ENCODE peak calls at places on chromosomes 6 and 20, in five cellular contexts. I, Y, E, X and R are unnamed samples.

GRCh38 chr20:47099749-47100515 is 205.3 kb downstream of the EYA2 start:
- DNase-seq in I (peak), Y (no peak), E (no peak), X (no peak), R (no peak)

GRCh38 chr6:54878705-54879104 is 32.1 kb downstream of the FAM83B start:
- DNase-seq in I (no peak), Y (no peak), E (no peak), X (no peak), R (no peak)

GRCh38 chr6:45650527-45651135 is 272.9 kb upstream of the SUPT3H start:
- DNase-seq in I (no peak), Y (no peak), E (peak), X (no peak), R (peak)

GRCh38 chr6:107633680-107634141 is 143.8 kb downstream of the SOBP start:
- DNase-seq in I (peak), Y (no peak), E (no peak), X (no peak), R (no peak)

GRCh38 chr6:10451828-10452509 is 37.1 kb upstream of the TFAP2A start:
- DNase-seq in I (no peak), Y (no peak), E (peak), X (no peak), R (peak)

GRCh38 chr6:89032599-89032998 is 48.0 kb upstream of the PNRC1 start:
- DNase-seq in I (no peak), Y (no peak), E (no peak), X (no peak), R (no peak)

GRCh38 chr6:3822747-3823445 is 26.3 kb upstream of the FAM50B start:
- DNase-seq in I (no peak), Y (no peak), E (no peak), X (no peak), R (no peak)

GRCh38 chr6:105832358-105832757 is 253.8 kb upstream of the PRDM1 start:
- DNase-seq in I (no peak), Y (no peak), E (no peak), X (no peak), R (no peak)

GRCh38 chr6:73236147-73236750 is 11.0 kb upstream of the KHDC1L start:
- DNase-seq in I (no peak), Y (no peak), E (peak), X (no peak), R (peak)

GRCh38 chr6:45212976-45213375 is 115.2 kb upstream of the RUNX2 start:
- DNase-seq in I (no peak), Y (no peak), E (no peak), X (no peak), R (no peak)

GRCh38 chr6:65170273-65170672 is 536.8 kb downstream of the EYS start:
- DNase-seq in I (no peak), Y (no peak), E (no peak), X (no peak), R (no peak)

GRCh38 chr6:5422321-5422915 is 161.1 kb downstream of the FARS2 start:
- DNase-seq in I (no peak), Y (no peak), E (no peak), X (no peak), R (no peak)

GRCh38 chr20:5716953-5717352 is 33.2 kb upstream of the SHLD1 start:
- DNase-seq in I (no peak), Y (no peak), E (no peak), X (no peak), R (no peak)

GRCh38 chr6:44590471-44590870 is 203.0 kb downstream of the CDC5L start:
- DNase-seq in I (no peak), Y (no peak), E (no peak), X (no peak), R (no peak)

GRCh38 chr6:63526931-63527330 is 45.3 kb upstream of the LOC128125822 start:
- DNase-seq in I (no peak), Y (no peak), E (no peak), X (no peak), R (no peak)

GRCh38 chr6:365835-366234 is 25.7 kb upstream of the IRF4 start:
- DNase-seq in I (no peak), Y (no peak), E (no peak), X (no peak), R (no peak)

GRCh38 chr6:21171801-21172200 is 421.8 kb upstream of the SOX4 start:
- DNase-seq in I (no peak), Y (no peak), E (no peak), X (no peak), R (no peak)

GRCh38 chr6:169167581-169168301 is 85.9 kb downstream of the THBS2 start:
- DNase-seq in I (no peak), Y (no peak), E (peak), X (no peak), R (peak)

GRCh38 chr20:9066196-9066595 is 2.7 kb upstream of the PLCB4 start:
- DNase-seq in I (no peak), Y (no peak), E (no peak), X (no peak), R (no peak)

GRCh38 chr6:161029195-161029809 is 37.7 kb downstream of the MAP3K4 start:
- DNase-seq in I (no peak), Y (no peak), E (no peak), X (no peak), R (peak)

GRCh38 chr20:62966212-62967148 is 14.0 kb downstream of the SLC17A9 start:
- DNase-seq in I (no peak), Y (no peak), E (no peak), X (no peak), R (no peak)

GRCh38 chr6:53524455-53524815 is 20.5 kb downstream of the GCLC start:
- DNase-seq in I (no peak), Y (no peak), E (no peak), X (no peak), R (no peak)

GRCh38 chr20:39849664-39850063 is 839.4 kb downstream of the MAFB start:
- DNase-seq in I (peak), Y (no peak), E (peak), X (no peak), R (no peak)

GRCh38 chr6:52013035-52013434 is 74.4 kb downstream of the PKHD1 start:
- DNase-seq in I (no peak), Y (no peak), E (no peak), X (no peak), R (no peak)

GRCh38 chr20:16661738-16662137 is 68.1 kb upstream of the SNRPB2 start:
- DNase-seq in I (peak), Y (no peak), E (no peak), X (no peak), R (no peak)

GRCh38 chr20:42945595-42945994 is 244.1 kb downstream of the PTPRT start:
- DNase-seq in I (no peak), Y (no peak), E (no peak), X (no peak), R (no peak)

GRCh38 chr20:18090477-18090876 is 32.8 kb upstream of the OVOL2 start:
- DNase-seq in I (no peak), Y (no peak), E (no peak), X (no peak), R (no peak)